ENCODE peak calls at places on chromosomes 6 and 20, in nine cellular contexts. I is HCT116, D is fibroblast of lung, N is neuronal stem cell, M is adipocyte, V is astrocyte, E is NT2/D1, R is GM23248, T is neural progenitor cell. Z is an unnamed sample.

GRCh38 chr20:45450097-45450818 is 19.3 kb upstream of the WFDC2 start:
- DNase-seq in I (peak), N (no peak), D (peak), T (peak), V (peak), E (no peak), R (peak), M (peak), Z (peak)

GRCh38 chr6:42047220-42047590 is 3.1 kb upstream of the TAF8 start:
- DNase-seq in I (no peak), D (no peak), T (no peak), V (no peak), R (no peak), N (no peak), M (peak), E (no peak), Z (no peak)

GRCh38 chr20:57047281-57048026 is 219.0 kb downstream of the BMP7 start:
- DNase-seq in N (no peak), M (no peak), D (no peak), R (no peak), E (no peak), I (no peak), V (no peak), T (no peak), Z (peak)

GRCh38 chr6:139369568-139370046 is 4.8 kb downstream of the CITED2 start:
- DNase-seq in V (peak), I (no peak), N (peak), D (peak), E (no peak), R (peak), M (peak), T (peak), Z (peak)

GRCh38 chr6:147161974-147162495 is 42.2 kb upstream of the STXBP5 start:
- DNase-seq in E (no peak), D (peak), V (peak), T (no peak), N (no peak), M (peak), R (peak), I (no peak), Z (no peak)

GRCh38 chr20:60589624-60590023 is 631.4 kb downstream of the CDH26 start:
- DNase-seq in I (no peak), E (peak), N (peak), M (no peak), T (peak), V (no peak), R (peak), D (peak), Z (peak)

GRCh38 chr6:15399651-15400470 is 154.0 kb downstream of the JARID2 start:
- DNase-seq in N (no peak), R (peak), E (no peak), M (peak), T (peak), D (peak), V (peak), I (no peak), Z (no peak)

GRCh38 chr6:149899486-149899885 is 1.6 kb upstream of the RAET1E start:
- DNase-seq in E (no peak), I (no peak), M (no peak), R (no peak), D (no peak), T (no peak), V (no peak), N (no peak), Z (no peak)

GRCh38 chr20:40849456-40849855 is 160.4 kb upstream of the MAFB start:
- DNase-seq in I (no peak), R (no peak), M (no peak), T (no peak), D (no peak), N (no peak), E (no peak), V (no peak), Z (no peak)

GRCh38 chr20:19015890-19016465 is 196.5 kb upstream of the SLC24A3 start:
- DNase-seq in R (no peak), I (no peak), N (no peak), V (no peak), D (no peak), T (no peak), M (no peak), E (no peak), Z (no peak)

GRCh38 chr20:64114356-64114971 is 7.1 kb upstream of the NPBWR2 start:
- DNase-seq in D (no peak), T (no peak), V (no peak), I (no peak), R (no peak), M (no peak), N (no peak), E (no peak), Z (no peak)

GRCh38 chr6:116016846-116017545 is 43.7 kb downstream of the FRK start:
- DNase-seq in D (peak), V (no peak), T (no peak), R (no peak), E (no peak), I (no peak), M (peak), N (no peak), Z (no peak)

GRCh38 chr6:141541766-141542324 is 590.9 kb upstream of the GJE1 start:
- DNase-seq in I (no peak), N (no peak), T (no peak), D (peak), E (no peak), M (peak), V (no peak), R (no peak), Z (no peak)

GRCh38 chr6:6491761-6492160 is 96.8 kb upstream of the LY86 start:
- DNase-seq in T (no peak), M (no peak), V (no peak), N (no peak), I (no peak), R (no peak), E (no peak), D (no peak), Z (no peak)

GRCh38 chr20:6908673-6909072 is 141.2 kb downstream of the BMP2 start:
- DNase-seq in V (no peak), N (peak), T (peak), I (no peak), M (no peak), R (no peak), E (peak), D (no peak), Z (no peak)

GRCh38 chr6:52992980-52993379 is 2.1 kb downstream of the GSTA4 start:
- DNase-seq in E (no peak), R (peak), I (no peak), M (peak), D (peak), V (peak), N (no peak), T (no peak), Z (no peak)

GRCh38 chr20:44637490-44638372 is 13.8 kb downstream of the ADA start:
- DNase-seq in N (no peak), E (no peak), I (no peak), D (no peak), V (no peak), T (no peak), M (no peak), R (no peak), Z (no peak)

GRCh38 chr6:106444777-106445507 is 84.4 kb downstream of the CRYBG1 start:
- DNase-seq in D (peak), I (peak), M (peak), V (peak), T (peak), N (peak), E (no peak), R (peak), Z (peak)

GRCh38 chr6:6546318-6547110 is 42.0 kb upstream of the LY86 start:
- DNase-seq in N (peak), M (peak), E (peak), I (no peak), V (peak), T (peak), R (no peak), D (peak), Z (peak)

GRCh38 chr20:14235355-14235754 is 102.1 kb downstream of the FLRT3 start:
- DNase-seq in N (no peak), R (peak), E (no peak), T (no peak), D (peak), V (peak), M (peak), I (no peak), Z (no peak)

GRCh38 chr6:39102024-39102820 is 12.8 kb downstream of the SAYSD1 start:
- DNase-seq in D (peak), T (peak), N (peak), V (peak), R (peak), I (no peak), E (no peak), M (peak), Z (no peak)

GRCh38 chr6:5556011-5556410 is 294.7 kb downstream of the FARS2 start:
- DNase-seq in I (no peak), D (no peak), V (no peak), N (no peak), T (no peak), M (peak), R (no peak), E (no peak), Z (no peak)

GRCh38 chr6:42963855-42964605 is 3.5 kb downstream of the GNMT start:
- DNase-seq in I (no peak), V (no peak), T (peak), D (peak), N (no peak), R (peak), E (peak), M (peak), Z (peak)

GRCh38 chr20:9021216-9021615 is 47.7 kb upstream of the PLCB4 start:
- DNase-seq in V (no peak), R (no peak), T (no peak), I (no peak), N (no peak), E (no peak), D (no peak), M (no peak), Z (no peak)

GRCh38 chr6:1686117-1687098 is 76.7 kb downstream of the FOXC1 start:
- DNase-seq in E (no peak), D (peak), T (no peak), V (peak), N (no peak), R (peak), I (no peak), M (peak), Z (no peak)

GRCh38 chr20:31577194-31577593 is 27.9 kb upstream of the ID1 start:
- DNase-seq in M (no peak), T (no peak), N (no peak), V (no peak), R (no peak), E (no peak), D (no peak), I (no peak), Z (no peak)

GRCh38 chr20:57397004-57397692 is 6.0 kb downstream of the RBM38 start:
- DNase-seq in R (no peak), N (no peak), V (peak), M (no peak), T (no peak), I (no peak), D (no peak), E (no peak), Z (peak)

GRCh38 chr6:16760536-16761468 is at the start of gene ATXN1:
- DNase-seq in E (no peak), I (no peak), N (peak), M (peak), V (no peak), D (no peak), T (peak), R (peak), Z (peak)

GRCh38 chr6:87094576-87094975 is 330 bp downstream of the CGA start:
- DNase-seq in T (no peak), M (no peak), N (no peak), R (no peak), I (no peak), D (no peak), V (peak), E (no peak), Z (no peak)

GRCh38 chr6:33704215-33704817 is 7.2 kb downstream of the UQCC2 start:
- DNase-seq in T (no peak), I (no peak), M (no peak), E (no peak), D (no peak), N (no peak), V (no peak), R (no peak), Z (no peak)
- H3K4me3 ChIP-seq in T (no peak), I (no peak), M (no peak), E (no peak), D (no peak), N (no peak), V (no peak), R (no peak), Z (no peak)

DNA sequence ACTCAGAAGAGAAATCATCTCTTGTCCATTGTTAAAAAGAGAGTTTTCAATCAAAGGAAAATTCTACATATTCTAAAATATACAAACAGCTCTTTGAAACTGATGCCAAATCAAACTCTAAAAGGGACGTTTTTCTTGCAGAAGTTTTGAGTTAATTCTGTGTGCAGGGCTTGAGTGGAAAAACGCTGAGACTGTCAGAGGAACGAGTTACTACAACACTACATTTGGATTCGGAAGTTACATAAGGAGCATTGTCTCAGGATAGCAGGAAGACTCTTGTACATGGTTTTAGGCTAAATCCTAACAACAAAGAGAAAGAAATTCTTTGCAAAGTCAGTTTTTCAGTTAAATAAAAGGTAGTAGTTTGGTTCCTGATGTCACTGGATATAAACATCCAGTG is 155.7 kb upstream of the SUPT3H start:
- DNase-seq in I (no peak), D (peak), T (no peak), M (peak), N (no peak), V (no peak), E (no peak), R (peak), Z (no peak)
- H3K9ac ChIP-seq in I (no peak), D (no peak), T (no peak), M (peak), N (no peak), V (peak), E (no peak), R (peak), Z (no peak)

GRCh38 chr6:24517659-24518538 is 23.1 kb downstream of the ALDH5A1 start:
- DNase-seq in T (no peak), E (no peak), D (no peak), I (no peak), N (no peak), V (no peak), M (no peak), R (no peak), Z (peak)
- H3K4me3 ChIP-seq in T (no peak), E (no peak), D (no peak), I (no peak), N (no peak), V (no peak), M (no peak), R (no peak), Z (peak)

DNA sequence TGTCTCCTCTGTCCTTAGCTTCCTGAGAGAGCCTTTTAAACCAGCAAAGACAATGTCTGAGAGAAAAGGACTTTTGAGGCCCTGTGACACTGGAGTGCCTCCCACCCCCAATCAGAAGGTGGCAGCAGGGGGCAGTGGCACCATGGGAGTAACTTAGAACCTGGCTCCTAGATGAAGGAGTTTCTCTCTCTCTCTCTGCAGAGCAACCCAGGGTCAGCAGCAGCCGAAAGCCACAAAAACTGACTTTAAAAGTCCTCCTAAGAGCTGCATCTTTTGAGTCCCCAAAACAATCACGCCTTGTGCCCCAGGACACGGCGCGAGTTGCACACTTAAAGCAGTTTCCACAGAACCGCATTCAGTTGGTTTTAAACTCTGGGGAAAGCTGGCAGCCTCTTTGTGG is 5.3 kb upstream of the TCP11 start:
- DNase-seq in N (no peak), V (no peak), T (peak), M (peak), D (peak), R (peak), I (peak), E (peak), Z (peak)
- H3K9ac ChIP-seq in N (no peak), V (no peak), T (no peak), M (peak), D (no peak), R (no peak), I (no peak), E (no peak), Z (no peak)

GRCh38 chr6:168920289-168920688 is 333.4 kb downstream of the THBS2 start:
- DNase-seq in R (no peak), T (no peak), M (no peak), N (no peak), E (no peak), D (no peak), I (no peak), V (no peak), Z (no peak)
- H3K4me3 ChIP-seq in R (no peak), T (no peak), M (no peak), N (no peak), E (no peak), D (no peak), I (no peak), V (no peak), Z (no peak)

GRCh38 chr6:79232696-79233462 is 1.6 kb downstream of the HMGN3 start:
- DNase-seq in R (peak), E (no peak), V (no peak), D (no peak), I (no peak), T (no peak), N (no peak), M (no peak), Z (no peak)
- H3K9ac ChIP-seq in R (peak), E (peak), V (peak), D (peak), I (peak), T (no peak), N (peak), M (peak), Z (peak)

GRCh38 chr6:37518116-37518515 is 18.4 kb upstream of the CCDC167 start:
- DNase-seq in I (no peak), D (no peak), N (no peak), V (no peak), T (no peak), E (no peak), R (no peak), M (no peak), Z (no peak)
- H3K4me3 ChIP-seq in I (no peak), D (no peak), N (no peak), V (no peak), T (no peak), E (no peak), R (no peak), M (no peak), Z (no peak)

DNA sequence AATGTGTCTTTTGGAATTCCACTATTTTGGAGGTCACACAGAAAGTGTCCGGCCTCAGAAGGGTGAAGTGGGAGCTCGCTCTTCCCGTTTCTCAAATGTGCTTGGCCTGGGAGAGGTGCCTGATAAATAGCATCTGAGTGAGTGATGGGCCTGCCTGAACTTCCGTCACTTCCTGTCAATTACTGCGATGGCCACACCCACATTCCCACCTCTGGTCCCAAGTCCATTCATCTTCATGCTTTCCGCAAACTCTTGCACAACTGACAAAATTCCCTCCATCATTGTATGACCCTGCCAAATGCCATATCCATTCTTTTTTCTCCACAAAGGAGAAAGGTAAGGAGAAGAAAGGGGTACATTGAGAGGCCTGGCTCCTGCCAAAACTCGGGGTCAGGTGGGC is 169.0 kb downstream of the QKI start:
- DNase-seq in I (no peak), V (no peak), M (no peak), D (no peak), E (no peak), N (no peak), T (no peak), R (no peak), Z (no peak)
- H3K9ac ChIP-seq in I (no peak), V (no peak), M (no peak), D (no peak), E (no peak), N (no peak), T (no peak), R (no peak), Z (no peak)